ENCODE peak calls at places on chromosomes 5 and 9, in four cellular contexts. H is progenitor cell of endocrine pancreas, B is WTC11, C is transverse colon. J is an unnamed sample.

GRCh38 chr9:115939065-115939765 is 214.4 kb upstream of the PAPPA start:
- DNase-seq in H (no peak), B (no peak), C (no peak), J (no peak)

GRCh38 chr9:33852216-33852826 is 35.4 kb downstream of the UBE2R2 start:
- DNase-seq in C (peak; percentile 81), H (no peak), B (peak; percentile 38), J (peak; percentile 21)

GRCh38 chr5:43305948-43306563 is 7.2 kb downstream of the HMGCS1 start:
- DNase-seq in B (no peak), H (no peak), C (no peak), J (no peak)

GRCh38 chr9:36100532-36100931 is 36.0 kb upstream of the GLIPR2 start:
- DNase-seq in H (no peak), B (no peak), C (no peak), J (no peak)

GRCh38 chr9:107735821-107736220 is 246.3 kb upstream of the KLF4 start:
- DNase-seq in B (no peak), H (no peak), C (no peak), J (no peak)

GRCh38 chr5:132464155-132464939 is 26.2 kb downstream of the IRF1 start:
- DNase-seq in H (no peak), B (no peak), C (peak; percentile 55), J (no peak)

GRCh38 chr5:147396070-147396469 is 113.8 kb downstream of the DPYSL3 start:
- DNase-seq in H (no peak), B (no peak), C (no peak), J (no peak)

GRCh38 chr5:31220968-31221367 is 27.5 kb downstream of the CDH6 start:
- DNase-seq in B (no peak), C (no peak), H (peak; percentile 11), J (no peak)

GRCh38 chr9:37036237-37037136 is 2.4 kb upstream of the PAX5 start:
- DNase-seq in B (peak; percentile 59), H (no peak), C (peak; percentile 65), J (peak; percentile 57)

GRCh38 chr5:143403607-143404415 is at the start of gene NR3C1:
- DNase-seq in H (peak; percentile 61), B (peak; percentile 67), C (peak; percentile 88), J (peak; percentile 79)

GRCh38 chr5:67021522-67022316 is 174.9 kb downstream of the CD180 start:
- DNase-seq in B (no peak), H (no peak), C (no peak), J (no peak)

DNA sequence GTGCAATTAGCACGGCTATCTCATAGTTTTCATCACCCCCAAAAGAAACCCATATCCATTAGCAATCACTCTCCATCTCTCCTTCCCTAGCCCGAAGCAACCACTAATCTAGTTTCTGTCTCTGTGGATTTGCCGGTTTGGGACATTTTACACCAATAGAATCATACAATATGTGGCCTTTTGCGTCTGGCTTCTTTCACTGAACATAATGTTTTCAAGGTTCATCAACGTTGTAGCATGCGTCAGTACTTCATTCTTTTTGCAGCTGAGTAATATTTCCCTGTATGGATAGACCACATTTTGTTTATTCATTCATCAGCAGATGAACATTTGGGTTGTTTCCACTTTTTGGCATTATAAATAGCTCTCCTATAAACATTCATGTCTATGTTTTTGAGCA is 75.4 kb upstream of the TBC1D2 start:
- DNase-seq in C (no peak), H (no peak), B (no peak), J (no peak)
- TF ChIP-seq CTCF in C (no peak), H (no peak), B (no peak), J (no peak)

GRCh38 chr5:56827923-56828322 is 12.6 kb downstream of the MAP3K1 start:
- DNase-seq in H (no peak), C (no peak), B (no peak), J (no peak)

GRCh38 chr5:56829137-56829536 is 13.8 kb downstream of the MAP3K1 start:
- DNase-seq in H (no peak), B (no peak), C (peak; percentile 48), J (no peak)

GRCh38 chr5:56825222-56825824 is 10.0 kb downstream of the MAP3K1 start:
- DNase-seq in C (no peak), B (no peak), H (no peak), J (no peak)

GRCh38 chr5:56824019-56824418 is 8.7 kb downstream of the MAP3K1 start:
- DNase-seq in H (no peak), C (no peak), B (no peak), J (no peak)

GRCh38 chr5:56827043-56827442 is 11.7 kb downstream of the MAP3K1 start:
- DNase-seq in H (no peak), B (peak; percentile 41), C (no peak), J (no peak)
- TF ChIP-seq CTCF in H (peak; percentile 58), B (no peak), C (no peak), J (peak; percentile 23)

GRCh38 chr5:73312872-73313510 is 135.6 kb downstream of the FOXD1 start:
- DNase-seq in C (no peak), B (no peak), H (no peak), J (no peak)
- TF ChIP-seq CTCF in C (no peak), B (no peak), H (no peak), J (no peak)

GRCh38 chr9:99139868-99140267 is 35.0 kb downstream of the TGFBR1 start:
- DNase-seq in H (no peak), B (no peak), C (no peak), J (no peak)

GRCh38 chr9:99138424-99139284 is 33.7 kb downstream of the TGFBR1 start:
- DNase-seq in B (no peak), C (no peak), H (no peak), J (no peak)

GRCh38 chr9:99134893-99135341 is 30.0 kb downstream of the TGFBR1 start:
- DNase-seq in H (no peak), C (no peak), B (no peak), J (no peak)

GRCh38 chr9:99135498-99135897 is 30.6 kb downstream of the TGFBR1 start:
- DNase-seq in H (no peak), C (no peak), B (no peak), J (no peak)

GRCh38 chr9:99137225-99137624 is 32.3 kb downstream of the TGFBR1 start:
- DNase-seq in B (no peak), C (no peak), H (no peak), J (no peak)
- TF ChIP-seq CTCF in B (no peak), C (no peak), H (no peak), J (no peak)

GRCh38 chr9:89430995-89431394 is 66.9 kb downstream of the SEMA4D start:
- DNase-seq in C (peak; percentile 79), H (no peak), B (no peak), J (no peak)

GRCh38 chr9:89426389-89426961 is 71.4 kb downstream of the SEMA4D start:
- DNase-seq in B (no peak), C (peak; percentile 62), H (no peak), J (no peak)

GRCh38 chr9:89427621-89428221 is 70.2 kb downstream of the SEMA4D start:
- DNase-seq in B (no peak), C (no peak), H (no peak), J (no peak)

GRCh38 chr9:89428222-89428761 is 69.6 kb downstream of the SEMA4D start:
- DNase-seq in B (no peak), H (no peak), C (no peak), J (no peak)

DNA sequence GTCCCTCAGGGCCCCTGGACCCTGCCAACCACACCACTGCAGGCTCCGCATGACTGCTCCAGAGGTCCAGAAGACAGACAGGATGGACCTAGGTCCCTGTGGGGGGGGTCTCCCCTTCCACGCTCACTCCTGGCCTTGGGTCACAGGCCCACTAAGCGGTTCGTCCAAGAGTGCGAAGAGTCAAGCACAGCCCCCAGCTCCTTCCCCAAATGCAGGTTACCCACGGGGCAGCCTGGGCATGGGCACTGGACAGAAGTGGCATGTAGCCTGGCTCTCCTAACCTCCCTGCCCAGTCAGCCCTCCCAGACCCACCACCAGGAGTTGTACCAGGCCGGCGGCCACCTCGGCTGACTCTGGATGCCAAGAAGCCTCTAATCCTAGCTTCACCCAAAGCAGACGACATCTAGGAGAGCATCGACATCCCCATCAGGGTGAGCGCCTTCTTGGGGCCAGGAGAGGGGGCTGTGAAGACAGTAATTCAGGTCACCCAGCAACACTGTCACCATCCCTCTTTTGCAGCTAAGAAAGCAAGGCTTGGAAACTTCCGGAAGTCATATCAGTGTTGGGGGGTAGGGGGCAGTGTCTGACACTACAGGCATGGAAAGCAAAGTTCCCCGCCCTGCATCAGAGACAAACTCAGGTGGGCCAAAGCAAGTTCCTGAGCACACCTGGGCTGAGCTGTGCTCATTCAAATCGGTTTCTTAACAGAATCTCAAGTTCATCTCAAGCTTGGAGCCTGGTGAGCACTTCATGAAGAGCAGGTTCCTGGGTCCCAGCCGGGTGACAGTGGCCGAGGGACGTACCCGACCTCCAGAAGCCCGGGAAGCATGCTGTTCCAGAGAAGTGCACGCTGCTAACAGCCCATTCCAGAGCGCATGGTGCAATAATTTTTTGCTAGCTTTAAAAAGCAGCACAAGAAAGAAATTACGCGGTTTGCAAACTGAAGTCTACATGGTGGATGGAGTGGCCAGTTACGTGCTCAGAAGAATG is 68.7 kb downstream of the SEMA4D start:
- DNase-seq in B (peak; percentile 75), H (no peak), C (peak; percentile 57), J (no peak)
- TF ChIP-seq CTCF in B (peak; percentile 42), H (peak; percentile 43), C (peak; percentile 45), J (peak; percentile 15)

J was measured in nephron progenitor cell.